ENCODE peak calls at places on chromosomes 3 and 15, in five cellular contexts. H is GM06990, N is tibial artery, U is GM23338, Y is AG04450. F is an unnamed sample.
A peak's percentile ranks its signal among the peaks of the same experiment; 100 is the strongest.

GRCh38 chr3:141015486-141015885 is 35.7 kb upstream of the SPSB4 start:
- DNase-seq in N (no peak), H (no peak), Y (no peak), U (no peak), F (no peak)

GRCh38 chr3:126976906-126977305 is 6.0 kb upstream of the PLXNA1 start:
- DNase-seq in U (no peak), N (no peak), H (no peak), Y (no peak), F (no peak)

GRCh38 chr15:91824256-91824655 is 29.3 kb upstream of the SLCO3A1 start:
- DNase-seq in Y (no peak), U (peak; percentile 10), H (no peak), N (no peak), F (no peak)

GRCh38 chr3:110598847-110599490 is 472.6 kb upstream of the NECTIN3 start:
- DNase-seq in H (no peak), Y (no peak), U (peak; percentile 84), N (no peak), F (peak; percentile 8)

GRCh38 chr3:169836058-169836941 is 23.6 kb upstream of the LRRC34 start:
- DNase-seq in Y (no peak), U (no peak), H (no peak), N (no peak), F (no peak)

GRCh38 chr3:184880616-184881015 is 68.7 kb downstream of the VPS8 start:
- DNase-seq in N (no peak), Y (peak; percentile 38), U (no peak), H (no peak), F (no peak)

GRCh38 chr3:3447671-3448070 is 268.2 kb upstream of the CRBN start:
- DNase-seq in U (no peak), N (no peak), Y (no peak), H (no peak), F (no peak)

GRCh38 chr3:44396200-44397171 is 57.9 kb downstream of the TCAIM start:
- DNase-seq in Y (no peak), U (no peak), N (no peak), H (no peak), F (no peak)

GRCh38 chr3:46490338-46491084 is 7.3 kb upstream of the RTP3 start:
- DNase-seq in U (no peak), Y (no peak), H (no peak), N (no peak), F (no peak)

GRCh38 chr15:85030301-85031049 is 48.8 kb downstream of the PDE8A start:
- DNase-seq in U (no peak), N (no peak), H (no peak), Y (no peak), F (peak; percentile 34)

GRCh38 chr3:67017211-67017610 is 19.1 kb downstream of the KBTBD8 start:
- DNase-seq in N (no peak), H (no peak), Y (no peak), U (no peak), F (peak; percentile 83)

GRCh38 chr15:47987908-47988532 is 132.8 kb upstream of the SLC24A5 start:
- DNase-seq in U (peak; percentile 82), Y (peak; percentile 29), H (no peak), N (no peak), F (peak; percentile 71)

GRCh38 chr15:59622289-59622688 is 10.7 kb downstream of the GCNT3 start:
- DNase-seq in N (no peak), Y (no peak), H (peak; percentile 39), U (peak; percentile 79), F (peak; percentile 31)

GRCh38 chr15:73239564-73240208 is 129.1 kb downstream of the HCN4 start:
- DNase-seq in Y (no peak), U (peak; percentile 34), H (no peak), N (no peak), F (peak; percentile 13)
- TF ChIP-seq CTCF in Y (peak; percentile 26), U (peak; percentile 32), H (peak; percentile 31), N (no peak), F (peak; percentile 35)

GRCh38 chr3:53185761-53186465 is 24.9 kb downstream of the PRKCD start:
- DNase-seq in H (no peak), U (no peak), Y (no peak), N (no peak), F (no peak)

GRCh38 chr3:53183514-53183913 is 22.5 kb downstream of the PRKCD start:
- DNase-seq in U (no peak), Y (no peak), H (no peak), N (no peak), F (no peak)

GRCh38 chr3:53182759-53183355 is 21.8 kb downstream of the PRKCD start:
- DNase-seq in N (no peak), H (no peak), Y (no peak), U (no peak), F (no peak)

GRCh38 chr3:53186726-53187125 is 25.7 kb downstream of the PRKCD start:
- DNase-seq in U (no peak), N (no peak), H (no peak), Y (no peak), F (no peak)

DNA sequence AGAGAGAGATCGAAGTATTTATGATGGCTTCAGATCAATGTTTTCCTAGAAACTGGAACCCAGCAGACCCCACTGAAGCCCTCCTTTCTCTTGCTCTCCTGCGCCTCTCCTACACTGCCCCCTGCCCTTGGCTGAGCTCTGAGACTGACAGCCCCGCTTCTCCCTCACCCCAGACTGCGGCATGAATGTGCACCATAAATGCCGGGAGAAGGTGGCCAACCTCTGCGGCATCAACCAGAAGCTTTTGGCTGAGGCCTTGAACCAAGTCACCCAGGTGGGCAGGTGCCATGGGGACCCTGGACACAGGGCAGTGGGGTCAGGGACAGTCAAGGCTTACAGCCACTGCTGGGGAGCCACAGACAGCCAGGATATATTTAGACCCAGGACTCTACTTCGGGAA is 23.7 kb downstream of the PRKCD start:
- DNase-seq in Y (no peak), H (no peak), N (no peak), U (no peak), F (no peak)
- H3K4me3 ChIP-seq in Y (no peak overlapping the region), H (no peak overlapping the region), N (no peak overlapping the region), U (no peak overlapping the region), F (no peak overlapping the region)

DNA sequence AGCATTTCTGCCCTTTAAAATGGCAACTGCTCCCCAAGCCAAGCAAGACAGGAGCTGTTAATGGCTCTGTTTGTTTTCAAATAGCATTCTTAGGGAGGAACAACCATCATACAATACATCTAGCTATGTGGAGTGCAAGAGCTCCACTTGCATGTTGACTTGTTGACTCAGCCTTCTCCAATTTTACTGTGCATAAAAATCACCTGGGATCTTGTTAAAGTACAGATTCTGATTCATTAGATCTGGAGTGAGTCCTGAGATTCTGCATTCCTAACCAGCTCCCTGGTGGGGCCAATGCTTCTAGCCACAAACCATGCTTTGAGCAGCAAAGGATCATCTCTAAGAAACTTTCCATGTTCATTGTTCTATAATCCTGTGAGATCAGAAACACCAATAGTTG is 171.4 kb downstream of the THRB start:
- DNase-seq in U (no peak), Y (no peak), N (no peak), H (no peak), F (no peak)
- TF ChIP-seq CTCF in U (no peak), Y (no peak), N (no peak), H (no peak), F (no peak)

GRCh38 chr15:38254065-38254883 is 1.6 kb downstream of the SPRED1 start:
- DNase-seq in Y (no peak), H (peak; percentile 45), U (no peak), N (peak; percentile 70), F (peak; percentile 68)

GRCh38 chr15:38257676-38258075 is 5.0 kb downstream of the SPRED1 start:
- DNase-seq in H (no peak), Y (no peak), U (no peak), N (no peak), F (no peak)

GRCh38 chr15:38253448-38253847 is 812 bp downstream of the SPRED1 start:
- DNase-seq in U (peak; percentile 60), H (no peak), Y (no peak), N (no peak), F (peak; percentile 64)

GRCh38 chr15:38252481-38253311 is at the start of gene SPRED1:
- DNase-seq in N (peak; percentile 88), Y (no peak), H (peak; percentile 51), U (peak; percentile 57), F (peak; percentile 62)

DNA sequence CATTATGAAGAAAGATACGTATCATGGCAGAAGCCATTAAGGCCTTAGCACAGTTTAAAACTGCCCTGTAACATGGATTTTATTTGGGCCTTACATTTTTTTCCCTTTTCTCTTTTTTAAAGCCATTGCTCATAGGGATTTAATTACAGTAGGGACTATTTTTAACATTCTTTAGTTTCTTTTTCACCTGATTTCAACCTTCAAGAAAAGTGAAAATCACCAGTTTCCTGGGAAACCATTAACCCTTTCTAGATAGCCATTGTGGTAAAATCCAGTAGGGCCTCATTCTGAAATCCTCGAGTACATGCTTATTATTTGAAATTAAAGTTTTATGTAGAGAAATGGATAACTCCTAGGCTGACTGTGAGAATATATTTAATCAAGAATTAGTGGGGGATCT is 3.1 kb downstream of the SPRED1 start:
- DNase-seq in H (no peak), Y (no peak), U (no peak), N (no peak), F (no peak)
- H3K4me3 ChIP-seq in H (no peak overlapping the region), Y (peak overlapping the region; percentile 93), U (peak overlapping the region; percentile 56), N (peak overlapping the region; percentile 90), F (peak overlapping the region; percentile 96)

GRCh38 chr15:62066663-62067447 is at the start of gene C2CD4A:
- DNase-seq in Y (no peak), U (peak; percentile 97), N (peak; percentile 74), H (peak; percentile 43), F (peak; percentile 55)
- TF ChIP-seq CTCF in Y (peak; percentile 30), U (no peak), N (no peak), H (peak; percentile 34), F (peak; percentile 21)

GRCh38 chr3:19190602-19191001 is 42.3 kb downstream of the KCNH8 start:
- DNase-seq in N (no peak), U (no peak), H (no peak), Y (no peak), F (no peak)

DNA sequence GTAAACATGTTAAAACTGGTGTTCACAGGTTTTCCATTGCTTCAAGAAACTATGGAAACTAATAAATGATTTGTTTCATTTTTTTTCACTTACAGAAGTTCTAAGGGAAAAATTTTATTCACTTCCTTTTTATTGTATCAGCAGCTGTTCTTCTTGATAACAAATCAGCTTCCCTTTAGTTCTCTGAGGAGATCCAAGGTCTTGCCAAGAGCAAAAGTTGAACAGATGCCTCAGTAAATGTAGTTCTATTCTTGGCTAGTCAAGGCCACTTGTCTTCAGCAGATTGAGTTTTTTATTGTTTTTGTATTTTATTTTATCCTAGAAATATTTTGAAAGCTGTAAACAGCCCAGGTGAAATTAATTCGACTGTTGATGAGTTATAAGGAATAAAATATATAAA is 41.8 kb downstream of the KCNH8 start:
- DNase-seq in U (no peak), H (no peak), N (no peak), Y (no peak), F (no peak)
- H3K4me3 ChIP-seq in U (no peak overlapping the region), H (no peak overlapping the region), N (no peak overlapping the region), Y (no peak overlapping the region), F (no peak overlapping the region)

F was measured in fibroblast of villous mesenchyme.